ENCODE peak calls at places on chromosomes 16 and 17, in seven cellular contexts. P is fibroblast of lung, U is PC-3, C is DND-41, F is HCT116, X is GM23338, K is H1. Z is an unnamed sample.

GRCh38 chr17:81223758-81224122 is 975 bp upstream of the CEP131 start:
- DNase-seq in F (no peak), X (peak), P (no peak), K (no peak), C (no peak), U (peak), Z (peak)

GRCh38 chr16:80852261-80852872 is 48.0 kb upstream of the CDYL2 start:
- DNase-seq in F (peak), C (peak), K (peak), X (peak), U (peak), P (peak), Z (peak)

GRCh38 chr17:31320791-31321190 is 631 bp downstream of the EVI2A start:
- DNase-seq in K (no peak), U (no peak), F (no peak), C (no peak), P (peak), X (no peak), Z (no peak)

GRCh38 chr16:2702871-2703745 is 16.9 kb downstream of the PRSS27 start:
- DNase-seq in X (no peak), C (no peak), P (no peak), U (no peak), K (no peak), F (no peak), Z (no peak)

GRCh38 chr17:52710363-52710901 is 551.9 kb upstream of the CA10 start:
- DNase-seq in X (peak), C (no peak), P (no peak), U (no peak), F (no peak), K (no peak), Z (no peak)

GRCh38 chr16:21166561-21166961 is 8.1 kb downstream of the LDAF1 start:
- DNase-seq in U (peak), F (no peak), X (peak), K (no peak), C (no peak), P (peak), Z (peak)

GRCh38 chr17:16873654-16874035 is 98.3 kb downstream of the TNFRSF13B start:
- DNase-seq in K (no peak), P (no peak), X (no peak), U (no peak), F (no peak), C (no peak), Z (no peak)

GRCh38 chr17:76561799-76562268 is 22.0 kb downstream of the PRCD start:
- DNase-seq in U (peak), K (no peak), C (no peak), X (no peak), F (no peak), P (peak), Z (no peak)

GRCh38 chr17:75077490-75078096 is 10.2 kb upstream of the SLC16A5 start:
- DNase-seq in U (no peak), P (peak), X (peak), C (no peak), K (no peak), F (no peak), Z (no peak)

GRCh38 chr17:39599665-39600468 is 7.9 kb downstream of the NEUROD2 start:
- DNase-seq in K (no peak), F (no peak), X (peak), U (no peak), P (no peak), C (no peak), Z (no peak)
- TF ChIP-seq EZH2 in K (peak), F (no peak), X (peak), U (no peak), P (no peak), C (no peak), Z (peak)

DNA sequence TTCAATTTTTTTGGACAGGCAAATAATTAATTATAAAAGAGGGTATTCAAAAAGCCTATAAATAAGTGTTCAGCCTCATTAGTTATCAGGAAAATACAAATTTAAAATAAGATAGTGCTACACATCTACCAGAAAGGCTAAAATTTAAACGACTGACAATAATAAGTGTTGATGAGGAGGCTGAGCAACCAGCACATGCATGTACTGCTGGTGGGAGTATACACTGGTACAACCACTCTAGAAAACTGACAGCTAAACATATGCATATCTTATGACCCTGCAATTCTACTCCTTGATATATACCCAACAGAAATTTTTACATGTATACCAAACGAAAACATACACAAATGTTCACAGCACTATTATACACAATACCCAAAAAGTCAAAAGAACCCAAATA is 27.1 kb downstream of the XPO6 start:
- DNase-seq in F (no peak), C (no peak), P (no peak), X (no peak), U (no peak), K (no peak), Z (no peak)
- TF ChIP-seq EZH2 in F (no peak), C (no peak), P (no peak), X (no peak), U (no peak), K (no peak), Z (no peak)

GRCh38 chr16:89202422-89203215 is 2.3 kb upstream of the SLC22A31 start:
- DNase-seq in X (peak), K (no peak), U (no peak), P (no peak), C (no peak), F (no peak), Z (peak)
- TF ChIP-seq EZH2 in X (no peak), K (no peak), U (no peak), P (peak), C (no peak), F (no peak), Z (peak)

GRCh38 chr17:40361063-40361924 is 3.2 kb downstream of the GJD3 start:
- DNase-seq in F (no peak), U (no peak), K (no peak), X (peak), C (no peak), P (no peak), Z (no peak)
- TF ChIP-seq EZH2 in F (no peak), U (no peak), K (no peak), X (no peak), C (no peak), P (no peak), Z (no peak)

DNA sequence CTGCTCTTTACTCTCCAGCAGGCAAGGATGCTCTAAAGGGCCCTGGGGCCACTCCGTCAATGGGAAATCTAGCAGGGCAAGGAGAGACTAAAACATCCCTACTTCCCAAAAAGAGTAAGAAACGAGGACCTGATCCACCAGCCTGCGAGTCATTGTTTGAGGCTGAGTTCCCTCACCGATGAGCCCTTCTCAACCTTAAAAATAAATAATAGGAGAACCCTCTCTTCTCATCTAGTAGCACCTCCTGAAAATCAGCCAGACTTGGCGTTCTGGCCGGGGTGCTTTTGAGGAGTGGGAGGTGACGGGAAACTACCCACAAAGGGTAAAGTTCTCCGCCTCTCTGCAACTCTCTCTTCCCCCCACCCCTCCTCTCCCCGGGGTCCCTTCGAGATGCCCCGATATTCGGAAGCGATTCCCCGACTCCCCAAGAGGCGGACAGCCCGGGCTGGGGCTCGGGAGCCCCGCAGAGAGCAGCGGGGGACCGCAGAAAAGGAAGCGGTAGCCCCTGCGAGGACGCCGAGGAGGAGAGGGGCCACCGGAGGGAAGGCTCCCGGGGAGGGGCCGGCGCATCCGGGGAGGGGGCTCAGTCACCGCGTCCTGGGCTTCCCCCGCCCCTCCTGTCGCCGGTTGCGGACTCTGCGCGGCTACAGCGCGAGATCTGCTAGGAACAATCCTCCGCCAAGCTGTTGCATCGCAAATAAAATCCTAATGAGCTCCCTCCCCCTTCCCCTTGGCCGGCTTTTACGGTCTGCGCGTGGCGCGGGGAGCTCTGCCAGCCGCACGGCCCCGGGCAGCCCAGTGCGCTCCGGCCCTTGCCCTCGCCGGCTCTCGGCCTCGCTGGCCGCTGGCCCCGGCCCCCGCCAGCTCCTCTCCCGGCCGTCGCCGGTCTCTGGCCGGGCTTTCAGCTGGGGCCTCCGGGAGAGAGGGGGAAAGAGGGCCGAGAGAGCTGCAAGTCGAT is 1.3 kb downstream of the HOXB9 start:
- DNase-seq in X (peak), K (no peak), U (peak), C (no peak), F (no peak), P (no peak), Z (peak)
- TF ChIP-seq EZH2 in X (peak), K (peak), U (peak), C (no peak), F (no peak), P (peak), Z (peak)

GRCh38 chr17:41966453-41967140 is at the start of gene CNP:
- DNase-seq in C (peak), K (no peak), U (peak), P (peak), X (peak), F (peak), Z (peak)

GRCh38 chr17:41959336-41960095 is 7.1 kb upstream of the CNP start:
- DNase-seq in P (peak), F (peak), U (peak), C (peak), K (no peak), X (peak), Z (peak)

GRCh38 chr17:41965694-41966375 is 760 bp upstream of the CNP start:
- DNase-seq in F (peak), K (no peak), C (peak), P (peak), U (peak), X (peak), Z (peak)

GRCh38 chr17:41962111-41962510 is 4.5 kb upstream of the CNP start:
- DNase-seq in U (no peak), C (no peak), X (no peak), K (no peak), F (no peak), P (no peak), Z (no peak)

DNA sequence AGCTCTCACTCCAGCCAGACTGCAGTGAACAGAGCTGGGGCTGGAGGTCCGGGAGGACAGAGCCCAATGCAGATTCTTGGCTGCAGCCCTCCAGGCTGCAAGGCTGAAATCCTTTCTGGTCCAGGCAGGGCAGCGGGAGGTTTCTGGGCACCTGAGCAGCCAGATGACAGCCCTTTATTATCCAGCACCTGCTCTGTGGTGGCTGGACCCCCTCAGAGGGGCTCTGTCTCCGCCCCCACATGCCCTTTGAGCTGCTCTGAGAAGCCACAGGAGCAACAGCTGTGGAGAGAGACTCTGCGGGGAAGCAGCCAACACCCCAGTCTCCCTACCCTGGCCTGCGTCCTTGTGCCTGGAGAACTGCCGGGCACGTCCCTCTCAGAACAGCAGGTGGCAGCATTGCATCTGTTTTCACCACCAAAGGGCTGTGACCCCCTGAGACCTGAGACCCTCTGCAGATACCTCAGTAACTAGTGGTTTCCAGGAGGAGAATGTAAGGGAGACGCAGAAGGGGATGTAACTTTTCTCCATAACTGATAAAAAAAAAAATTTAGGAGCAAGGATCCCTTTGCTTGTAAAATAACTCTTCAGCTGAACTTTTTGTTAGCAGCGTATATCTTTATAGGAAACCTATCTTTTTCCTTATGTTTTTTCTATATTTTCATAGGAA is 3.7 kb upstream of the CNP start:
- DNase-seq in U (peak), X (peak), K (peak), F (peak), C (peak), P (peak), Z (peak)
- TF ChIP-seq EZH2 in U (no peak), X (no peak), K (no peak), F (no peak), C (no peak), P (no peak), Z (no peak)

GRCh38 chr17:36945959-36946725 is 2.6 kb upstream of the AATF start:
- DNase-seq in F (no peak), P (no peak), K (no peak), C (no peak), X (peak), U (no peak), Z (peak)

GRCh38 chr17:36946726-36947091 is 2.0 kb upstream of the AATF start:
- DNase-seq in K (no peak), P (no peak), F (no peak), U (no peak), C (no peak), X (peak), Z (no peak)

GRCh38 chr17:36944488-36945040 is 4.2 kb upstream of the AATF start:
- DNase-seq in X (no peak), K (no peak), F (no peak), C (no peak), U (no peak), P (no peak), Z (no peak)

GRCh38 chr17:36943250-36944220 is 5.2 kb upstream of the AATF start:
- DNase-seq in K (no peak), P (no peak), X (peak), C (no peak), F (no peak), U (no peak), Z (peak)

GRCh38 chr17:36945160-36945559 is 3.6 kb upstream of the AATF start:
- DNase-seq in X (no peak), U (no peak), F (no peak), C (no peak), K (no peak), P (no peak), Z (no peak)
- TF ChIP-seq EZH2 in X (peak), U (no peak), F (no peak), C (no peak), K (no peak), P (no peak), Z (no peak)

GRCh38 chr17:50621562-50621961 is 13.1 kb upstream of the ABCC3 start:
- DNase-seq in F (no peak), C (no peak), U (no peak), K (no peak), P (peak), X (no peak), Z (no peak)
- TF ChIP-seq EZH2 in F (no peak), C (no peak), U (no peak), K (no peak), P (no peak), X (no peak), Z (no peak)

GRCh38 chr16:1258218-1258587 is 2.3 kb downstream of the TPSD1 start:
- DNase-seq in F (no peak), C (no peak), P (no peak), K (no peak), U (no peak), X (no peak), Z (no peak)

GRCh38 chr16:1259760-1260068 is 3.8 kb downstream of the TPSD1 start:
- DNase-seq in P (no peak), K (no peak), F (no peak), X (no peak), C (no peak), U (no peak), Z (no peak)

GRCh38 chr16:1257561-1258217 is 1.8 kb downstream of the TPSD1 start:
- DNase-seq in U (no peak), X (no peak), K (no peak), C (no peak), P (no peak), F (no peak), Z (no peak)

GRCh38 chr16:1260101-1260670 is 4.3 kb downstream of the TPSD1 start:
- DNase-seq in U (no peak), F (no peak), C (no peak), X (no peak), K (no peak), P (no peak), Z (no peak)

DNA sequence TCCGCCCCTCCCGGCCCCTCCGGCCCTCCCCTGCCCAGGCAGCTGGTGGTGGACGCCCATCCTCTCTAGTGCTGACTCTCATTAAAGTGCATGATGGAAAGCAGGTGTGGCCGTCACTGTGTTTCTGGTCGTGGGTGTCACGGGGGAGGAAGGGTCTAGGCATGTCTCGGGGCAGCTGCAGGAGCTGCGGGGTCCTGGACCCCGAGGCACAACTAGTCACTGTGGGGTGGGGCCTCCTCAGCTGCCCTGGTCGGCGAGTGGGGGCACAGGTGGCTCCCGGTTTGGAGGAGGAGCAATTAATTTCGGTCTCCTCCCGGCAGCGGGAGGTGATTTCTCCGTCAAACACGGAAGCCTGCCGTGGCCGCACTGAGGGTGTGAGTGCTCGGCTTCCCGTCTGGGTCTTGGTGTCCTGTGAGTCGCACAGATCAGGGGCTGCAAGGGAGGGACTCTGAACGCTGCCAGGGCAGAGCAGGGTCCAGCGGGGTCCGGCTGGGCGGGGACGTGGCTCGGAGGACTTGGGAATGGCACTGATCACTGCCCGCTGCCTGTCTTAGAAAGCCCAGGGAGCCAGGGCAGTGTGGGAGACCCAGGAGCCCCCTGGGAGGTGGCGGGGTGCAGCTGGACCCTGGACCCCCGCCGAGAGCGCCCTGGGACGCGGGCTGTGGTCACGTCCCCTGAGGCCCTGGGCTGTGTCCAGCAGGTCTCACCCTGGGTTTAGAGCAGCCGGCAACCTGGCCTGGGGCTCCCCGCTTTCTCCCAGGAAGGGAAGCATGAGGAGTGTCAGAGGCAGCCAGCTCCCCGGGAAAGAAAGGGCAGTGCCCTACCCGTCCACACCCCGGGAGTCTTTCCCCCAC is 3.3 kb downstream of the TPSD1 start:
- DNase-seq in K (no peak), X (peak), U (peak), C (no peak), F (no peak), P (no peak), Z (no peak)
- TF ChIP-seq EZH2 in K (no peak), X (no peak), U (no peak), C (no peak), F (no peak), P (no peak), Z (no peak)